ENCODE peak calls at places on chromosome 16, in five cellular contexts. G is fibroblast of pulmonary artery, I is A549, V is HL-60, X is left ventricle myocardium inferior. K is an unnamed sample.
A peak's percentile ranks its signal among the peaks of the same experiment; 100 is the strongest.

GRCh38 chr16:68999114-68999513 is 106.3 kb upstream of the HAS3 start:
- DNase-seq in X (no peak), V (no peak), G (no peak), I (no peak), K (peak; percentile 41)

GRCh38 chr16:66713076-66713475 is 16.5 kb upstream of the CMTM4 start:
- DNase-seq in I (no peak), V (no peak), X (no peak), G (no peak), K (no peak)

GRCh38 chr16:85274501-85274900 is 162.2 kb upstream of the CIBAR2 start:
- DNase-seq in G (no peak), V (no peak), I (no peak), X (no peak), K (no peak)

GRCh38 chr16:12758670-12759558 is 44.8 kb downstream of the CPPED1 start:
- DNase-seq in X (no peak), G (no peak), V (no peak), I (no peak), K (no peak)

GRCh38 chr16:69114976-69115355 is 9.5 kb downstream of the HAS3 start:
- DNase-seq in V (no peak), G (no peak), I (no peak), X (no peak), K (no peak)

GRCh38 chr16:19967561-19967960 is 82.9 kb upstream of the GPRC5B start:
- DNase-seq in I (no peak), X (no peak), V (peak; percentile 20), G (no peak), K (no peak)

GRCh38 chr16:78072275-78072674 is 27.2 kb upstream of the WWOX start:
- DNase-seq in I (no peak), G (no peak), X (no peak), V (no peak), K (peak; percentile 32)

GRCh38 chr16:666572-666971 is 1.4 kb upstream of the RHOT2 start:
- DNase-seq in G (no peak), X (no peak), I (no peak), V (no peak), K (no peak)

GRCh38 chr16:10188236-10188635 is 6.0 kb upstream of the GRIN2A start:
- DNase-seq in V (no peak), G (no peak), I (no peak), X (no peak), K (peak; percentile 9)

GRCh38 chr16:84788968-84789371 is 30.8 kb upstream of the CRISPLD2 start:
- DNase-seq in G (no peak), V (no peak), X (no peak), I (no peak), K (peak; percentile 16)

GRCh38 chr16:65994305-65994704 is 372.2 kb upstream of the CDH5 start:
- DNase-seq in X (no peak), V (no peak), I (no peak), G (no peak), K (no peak)

DNA sequence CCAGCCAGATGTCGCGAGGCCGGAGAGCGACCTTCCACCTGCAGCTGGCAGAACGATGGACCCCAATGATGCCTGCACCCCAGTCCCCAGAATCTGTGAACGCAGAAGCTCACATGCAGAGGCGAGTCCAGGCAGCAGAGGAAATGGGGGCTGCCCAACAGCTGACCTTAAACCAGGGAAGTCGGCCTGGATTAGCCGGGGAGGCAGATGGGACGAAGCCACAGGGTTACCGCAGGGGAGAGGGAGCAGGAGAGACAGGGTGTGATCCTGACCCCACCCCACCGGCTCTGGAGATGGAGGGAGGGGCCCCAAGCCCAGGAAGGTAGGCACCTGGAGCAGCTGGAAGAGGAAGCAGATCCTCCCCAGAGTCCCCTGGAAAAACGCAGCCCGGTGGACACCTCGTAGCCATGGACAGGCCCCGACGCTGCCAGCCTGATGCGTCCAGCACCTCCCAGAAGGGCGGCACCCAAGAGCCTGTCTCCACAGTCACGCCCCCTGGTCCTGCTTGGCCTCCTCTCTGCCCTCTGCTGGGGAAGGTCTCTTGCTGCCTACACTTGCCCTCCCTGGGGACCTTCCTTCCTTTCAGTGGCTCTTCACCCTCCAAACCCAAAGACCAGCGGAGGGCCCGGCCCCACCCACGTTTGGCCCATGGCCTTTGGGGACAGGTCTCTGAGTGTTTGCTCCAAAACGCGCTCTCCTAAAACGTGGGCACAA is 37.3 kb downstream of the PIEZO1 start:
- DNase-seq in V (peak; percentile 38), G (peak; percentile 32), I (peak; percentile 91), X (no peak), K (peak; percentile 69)
- H3K4me3 ChIP-seq in V (no peak overlapping the region), G (no peak overlapping the region), I (no peak overlapping the region), X (no peak overlapping the region), K (no peak overlapping the region)

GRCh38 chr16:53022374-53022773 is 30.3 kb downstream of the CHD9NB start:
- DNase-seq in G (peak; percentile 70), I (peak; percentile 69), X (no peak), V (no peak), K (peak; percentile 61)
- TF ChIP-seq CTCF in G (peak; percentile 70), I (peak; percentile 75), X (peak; percentile 65), V (peak; percentile 7), K (peak; percentile 61)

GRCh38 chr16:81003610-81004460 is 2.9 kb downstream of the CMC2 start:
- DNase-seq in X (no peak), G (peak; percentile 42), V (no peak), I (no peak), K (peak; percentile 29)
- H3K4me3 ChIP-seq in X (peak overlapping the region; percentile 94), G (peak overlapping the region; percentile 24), V (no peak overlapping the region), I (no peak overlapping the region), K (no peak overlapping the region)

GRCh38 chr16:87144232-87144631 is 173.0 kb downstream of the C16orf95 start:
- DNase-seq in G (no peak), X (no peak), V (no peak), I (no peak), K (no peak)

GRCh38 chr16:87138316-87138715 is 178.9 kb downstream of the C16orf95 start:
- DNase-seq in X (no peak), V (no peak), G (no peak), I (no peak), K (no peak)

GRCh38 chr16:87143661-87144121 is 173.5 kb downstream of the C16orf95 start:
- DNase-seq in X (no peak), G (no peak), V (no peak), I (no peak), K (no peak)

GRCh38 chr16:87138868-87139267 is 178.3 kb downstream of the C16orf95 start:
- DNase-seq in X (no peak), V (no peak), I (no peak), G (no peak), K (no peak)

DNA sequence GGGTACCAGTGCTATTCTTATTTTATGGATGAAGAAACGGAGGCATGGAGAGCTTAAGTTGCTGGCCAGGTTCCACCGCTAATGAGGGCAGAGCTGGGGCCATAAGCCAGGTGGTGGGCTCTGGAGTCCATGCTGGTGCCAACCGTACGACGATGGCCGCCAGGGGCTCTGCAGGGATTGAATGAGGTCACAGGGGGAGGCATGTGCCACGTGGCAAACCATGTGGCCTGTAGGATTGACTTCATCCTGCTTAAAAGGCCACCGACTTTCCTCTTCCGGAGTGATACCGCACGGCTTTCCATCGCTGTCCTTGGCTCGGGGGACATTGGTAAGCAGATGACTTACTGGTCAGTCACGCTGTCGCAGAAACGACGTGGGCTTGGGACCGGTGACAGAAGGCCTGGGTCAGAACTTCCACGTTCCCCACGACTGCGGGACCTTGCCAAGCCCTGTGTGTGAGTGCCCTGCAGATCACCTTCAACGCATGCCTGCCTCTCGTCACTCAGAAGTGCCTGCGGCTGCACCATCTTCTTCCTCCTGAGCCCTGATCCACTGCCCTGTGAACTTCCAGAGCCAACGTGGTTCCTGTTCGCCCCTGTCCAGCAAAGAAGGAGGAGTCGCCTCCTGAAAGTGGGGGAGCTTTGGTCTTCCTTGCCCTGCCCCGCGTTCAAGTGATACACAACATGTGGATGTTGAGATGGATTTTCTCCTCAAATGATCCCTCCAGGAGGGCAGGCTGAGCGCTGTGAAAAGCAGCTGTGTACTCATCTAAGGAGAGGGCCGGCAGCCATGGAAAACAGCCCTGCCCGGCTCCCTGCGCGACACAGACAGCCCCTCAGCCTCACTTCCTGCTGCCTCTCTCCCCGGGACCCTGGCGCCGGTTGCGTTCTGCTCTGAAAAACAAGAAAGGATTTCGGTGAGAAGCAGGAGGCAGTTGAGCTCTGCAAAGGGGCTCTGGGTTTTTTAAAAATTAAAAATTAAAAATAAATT is 176.7 kb downstream of the C16orf95 start:
- DNase-seq in V (no peak), X (no peak), G (no peak), I (no peak), K (no peak)
- TF ChIP-seq CTCF in V (no peak), X (no peak), G (no peak), I (no peak), K (no peak)

DNA sequence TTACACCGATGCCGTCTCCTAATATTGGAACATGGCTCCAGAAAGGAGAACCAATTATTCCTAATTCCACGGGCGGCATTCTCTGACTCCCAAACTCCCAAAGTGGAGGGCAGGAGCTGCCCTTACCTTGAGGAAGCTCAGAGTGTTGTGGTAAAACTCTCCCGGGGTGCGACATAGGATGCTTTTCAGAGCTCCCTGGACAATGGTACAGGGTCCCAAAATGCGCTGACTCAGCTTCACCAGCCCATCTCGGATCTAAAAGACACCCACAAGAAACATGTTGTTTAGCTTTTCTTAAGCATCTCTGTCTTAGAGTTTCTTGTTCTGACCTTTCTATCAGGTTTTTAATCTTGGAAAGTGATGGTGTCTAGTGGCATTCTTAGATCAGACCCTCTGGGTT is 6.7 kb downstream of the TAT start:
- DNase-seq in X (no peak), V (no peak), I (no peak), G (no peak), K (no peak)
- H3K4me3 ChIP-seq in X (no peak overlapping the region), V (no peak overlapping the region), I (no peak overlapping the region), G (no peak overlapping the region), K (no peak overlapping the region)

K was measured in epithelial cell of esophagus.